ENCODE peak calls at places on chromosomes 1 and 21, in seven cellular contexts. P is astrocyte, I is K562, X is endothelial cell of umbilical vein, Y is trophoblast cell, A is mesenchymal stem cell, F is H9. S is an unnamed sample.

GRCh38 chr1:72435025-72435424 is 152.7 kb upstream of the NEGR1 start:
- DNase-seq in Y (no peak), I (no peak), F (no peak), A (no peak), X (no peak), P (peak; percentile 63), S (peak; percentile 34)

GRCh38 chr1:210072129-210072528 is 134.1 kb downstream of the SYT14 start:
- DNase-seq in I (no peak), A (no peak), X (no peak), Y (peak; percentile 5), P (peak; percentile 8), F (no peak), S (peak; percentile 68)

GRCh38 chr1:54337928-54338327 is 68.3 kb downstream of the SSBP3 start:
- DNase-seq in Y (no peak), P (no peak), A (peak; percentile 52), X (peak; percentile 43), I (no peak), F (no peak), S (peak; percentile 47)

GRCh38 chr1:154514066-154514553 is 11.9 kb upstream of the SHE start:
- DNase-seq in Y (no peak), A (no peak), P (no peak), X (no peak), F (no peak), I (no peak), S (no peak)

GRCh38 chr1:175188936-175189335 is 3.6 kb downstream of the KIAA0040 start:
- DNase-seq in P (no peak), F (no peak), Y (no peak), A (no peak), X (no peak), I (no peak), S (no peak)

GRCh38 chr1:19863804-19864203 is 18.4 kb upstream of the OTUD3 start:
- DNase-seq in A (peak; percentile 78), F (no peak), I (no peak), Y (peak; percentile 96), P (peak; percentile 80), X (no peak), S (peak; percentile 76)

GRCh38 chr1:54884135-54884586 is 2.8 kb downstream of the DHCR24 start:
- DNase-seq in Y (no peak), A (peak; percentile 44), P (peak; percentile 54), F (no peak), I (no peak), X (no peak), S (peak; percentile 25)

GRCh38 chr1:19427087-19427781 is 58.1 kb downstream of the CAPZB start:
- DNase-seq in F (no peak), Y (no peak), I (no peak), A (peak; percentile 90), P (peak; percentile 56), X (no peak), S (peak; percentile 80)

GRCh38 chr1:43305926-43306687 is 5.3 kb downstream of the TIE1 start:
- DNase-seq in P (no peak), Y (no peak), A (no peak), F (no peak), I (no peak), X (no peak), S (no peak)

GRCh38 chr21:43824883-43825609 is 35.7 kb downstream of the RRP1 start:
- DNase-seq in P (no peak), I (no peak), F (no peak), A (no peak), Y (no peak), X (no peak), S (no peak)

GRCh38 chr1:160261526-160261877 is 847 bp downstream of the DCAF8 start:
- DNase-seq in A (peak; percentile 97), F (no peak), P (peak; percentile 77), Y (peak; percentile 72), X (peak; percentile 85), I (peak; percentile 54), S (peak; percentile 89)

GRCh38 chr21:42463861-42464515 is 32.0 kb downstream of the RSPH1 start:
- DNase-seq in F (peak; percentile 82), X (peak; percentile 52), I (no peak), A (peak; percentile 59), Y (peak; percentile 90), P (peak; percentile 63), S (peak; percentile 16)

GRCh38 chr1:175877939-175878730 is 134.7 kb upstream of the TNR start:
- DNase-seq in X (no peak), F (no peak), P (no peak), Y (no peak), I (no peak), A (no peak), S (peak; percentile 42)

GRCh38 chr1:203167026-203167912 is 8.4 kb downstream of the MYBPH start:
- DNase-seq in P (no peak), Y (no peak), A (no peak), I (no peak), F (no peak), X (no peak), S (peak; percentile 30)

GRCh38 chr1:2375923-2376260 is 15.5 kb downstream of the MORN1 start:
- DNase-seq in Y (no peak), F (no peak), I (no peak), P (no peak), X (no peak), A (no peak), S (no peak)

GRCh38 chr21:15592271-15592860 is 137.4 kb upstream of the USP25 start:
- DNase-seq in P (peak; percentile 26), F (no peak), X (peak; percentile 65), A (peak; percentile 43), I (no peak), Y (peak; percentile 79), S (peak; percentile 56)

GRCh38 chr1:200115532-200115931 is 88.0 kb downstream of the NR5A2 start:
- DNase-seq in P (no peak), F (no peak), A (no peak), Y (no peak), X (no peak), I (no peak), S (no peak)

GRCh38 chr1:91500756-91501526 is at the start of gene CDC7:
- DNase-seq in X (peak; percentile 96), P (peak; percentile 76), F (peak; percentile 92), I (peak; percentile 96), Y (peak; percentile 96), A (peak; percentile 92), S (peak; percentile 94)
- H3K9ac ChIP-seq in X (peak within 1 kb of the TSS; percentile 93), P (peak within 1 kb of the TSS; percentile 91), F (peak within 1 kb of the TSS; percentile 98), I (peak within 1 kb of the TSS; percentile 97), Y (peak within 1 kb of the TSS; percentile 87), A (peak within 1 kb of the TSS; percentile 93), S (peak within 1 kb of the TSS; percentile 82)

GRCh38 chr1:222284466-222284865 is 263.4 kb downstream of the HHIPL2 start:
- DNase-seq in P (no peak), A (peak; percentile 40), I (no peak), X (no peak), F (no peak), Y (no peak), S (peak; percentile 26)

GRCh38 chr1:222286039-222286438 is 261.9 kb downstream of the HHIPL2 start:
- DNase-seq in Y (no peak), I (no peak), X (no peak), A (peak; percentile 21), P (no peak), F (no peak), S (no peak)

GRCh38 chr1:222283147-222283768 is 264.6 kb downstream of the HHIPL2 start:
- DNase-seq in P (peak; percentile 38), I (no peak), X (no peak), Y (no peak), F (no peak), A (peak; percentile 95), S (peak; percentile 73)

GRCh38 chr1:222288056-222288455 is 259.8 kb downstream of the HHIPL2 start:
- DNase-seq in F (no peak), A (peak; percentile 75), X (no peak), I (no peak), Y (peak; percentile 16), P (no peak), S (peak; percentile 67)
- H2AFZ ChIP-seq in F (no peak overlapping the region), A (no peak overlapping the region), X (no peak overlapping the region), I (no peak overlapping the region), Y (no peak overlapping the region), P (no peak overlapping the region), S (no peak overlapping the region)

DNA sequence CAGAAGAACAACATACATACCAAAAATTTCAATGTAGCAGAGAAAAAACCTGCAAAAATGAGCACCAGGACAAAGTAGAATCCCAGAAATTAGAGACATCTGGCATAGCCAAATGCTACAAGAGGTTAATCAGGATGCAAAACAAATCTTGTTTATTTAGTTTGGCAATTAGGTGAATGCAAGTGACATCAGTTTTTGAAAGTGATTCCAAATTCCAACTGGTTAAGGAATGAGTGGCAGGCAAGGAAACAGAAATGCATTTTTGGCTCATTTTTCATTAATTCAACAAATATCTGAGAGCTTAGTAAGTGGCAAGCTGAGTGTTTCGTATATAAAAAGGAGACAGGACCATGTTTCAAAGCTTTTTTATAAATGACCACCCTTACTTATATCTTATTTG is 21.3 kb downstream of the SCAF4 start:
- DNase-seq in X (peak; percentile 45), A (no peak), F (no peak), P (peak; percentile 86), Y (peak; percentile 94), I (no peak), S (peak; percentile 74)
- H3K4me1 ChIP-seq in X (peaks cover 4% of the 10 kb centered on the region), A (peaks cover 4% of the 10 kb centered on the region), F (no peaks in the 10 kb centered on the region), P (peaks cover 23% of the 10 kb centered on the region), Y (no peaks in the 10 kb centered on the region), I (peaks cover 3% of the 10 kb centered on the region), S (peaks cover 54% of the 10 kb centered on the region)

GRCh38 chr1:163068716-163069115 is 445 bp upstream of the RGS4 start:
- DNase-seq in Y (no peak), F (no peak), X (no peak), I (no peak), P (peak; percentile 48), A (no peak), S (peak; percentile 52)
- H3K9ac ChIP-seq in Y (no peak overlapping the region), F (no peak overlapping the region), X (peak overlapping the region; percentile 58), I (no peak overlapping the region), P (peak overlapping the region; percentile 91), A (peak overlapping the region; percentile 97), S (peak overlapping the region; percentile 66)

DNA sequence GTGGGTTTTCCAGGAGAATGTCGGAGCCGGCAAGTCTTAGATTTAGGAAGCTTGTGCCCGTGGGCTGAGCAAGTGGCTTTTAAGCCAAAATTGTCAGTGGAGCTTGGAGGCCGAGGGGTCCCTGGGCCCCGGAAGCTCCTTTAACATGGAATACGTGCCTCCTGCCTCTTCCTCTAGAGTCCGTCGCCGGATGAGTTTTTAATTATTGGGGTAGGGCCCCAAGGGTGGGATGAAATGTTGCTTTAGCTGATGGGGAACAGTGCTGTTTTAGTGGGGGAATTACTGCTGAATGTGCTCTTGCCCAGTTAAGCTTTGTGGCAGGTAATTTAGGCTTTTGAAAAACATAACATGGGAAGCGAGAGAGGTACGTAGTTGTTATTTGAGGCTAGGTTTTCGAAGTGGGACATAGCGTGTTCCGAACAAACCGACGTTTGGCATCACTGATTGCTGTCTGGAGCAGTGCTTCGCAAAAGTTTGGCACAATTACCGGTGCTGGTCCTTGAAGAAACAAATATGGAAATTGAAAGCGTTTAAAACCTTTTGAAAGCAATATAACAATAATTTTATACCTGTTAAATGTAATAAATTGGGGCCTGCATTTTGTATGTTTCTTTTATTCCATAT is 809 bp downstream of the RPL5 start:
- DNase-seq in P (no peak), A (no peak), X (peak; percentile 22), F (no peak), I (no peak), Y (peak; percentile 12), S (peak; percentile 61)
- H2AFZ ChIP-seq in P (peak overlapping the region; percentile 88), A (no peak overlapping the region), X (no peak overlapping the region), F (no peak overlapping the region), I (no peak overlapping the region), Y (peak overlapping the region; percentile 18), S (peak overlapping the region; percentile 47)